ENCODE peak calls at places on chromosomes 4 and X, in six cellular contexts. Z is HT1080, X is mesendoderm, F is tibial nerve, H is A549, A is Right ventricle myocardium superior. O is an unnamed sample.
A peak's percentile ranks its signal among the peaks of the same experiment; 100 is the strongest.

GRCh38 chr4:85964298-85964697 is 395.6 kb downstream of the MAPK10 start:
- DNase-seq in Z (peak; percentile 20), X (no peak), F (no peak), H (peak; percentile 23), A (no peak), O (peak; percentile 4)

GRCh38 chr4:121307441-121308327 is 73.1 kb downstream of the QRFPR start:
- DNase-seq in Z (peak; percentile 48), X (peak; percentile 86), F (no peak), H (peak; percentile 33), A (no peak), O (peak; percentile 63)

GRCh38 chr4:168621806-168622589 is 125.1 kb downstream of the PALLD start:
- DNase-seq in Z (no peak), X (no peak), F (no peak), H (no peak), A (no peak), O (peak; percentile 95)

GRCh38 chr4:76905521-76905920 is 7.6 kb upstream of the SOWAHB start:
- DNase-seq in Z (no peak), X (no peak), F (no peak), H (no peak), A (no peak), O (no peak)

GRCh38 chrX:150525061-150525919 is 43.1 kb upstream of the MTM1 start:
- DNase-seq in Z (no peak), X (no peak), F (no peak), H (no peak), A (peak; percentile 72), O (no peak)

GRCh38 chrX:103446665-103447302 is 70.4 kb downstream of the BEX3 start:
- DNase-seq in Z (no peak), X (peak; percentile 87), F (no peak), H (no peak), A (no peak), O (peak; percentile 68)

GRCh38 chr4:111228396-111228795 is 605.5 kb upstream of the PITX2 start:
- DNase-seq in Z (peak; percentile 59), X (no peak), F (no peak), H (no peak), A (no peak), O (no peak)

GRCh38 chr4:19883841-19884240 is 367.9 kb upstream of the SLIT2 start:
- DNase-seq in Z (no peak), X (no peak), F (no peak), H (no peak), A (no peak), O (no peak)

GRCh38 chr4:153573881-153574807 is 108.0 kb downstream of the TMEM131L start:
- DNase-seq in Z (peak; percentile 70), X (peak; percentile 39), F (peak; percentile 31), H (peak; percentile 51), A (peak; percentile 81), O (peak; percentile 61)

GRCh38 chr4:76804060-76804459 is 93.9 kb downstream of the SOWAHB start:
- DNase-seq in Z (no peak), X (no peak), F (no peak), H (no peak), A (no peak), O (no peak)

GRCh38 chrX:45479835-45480422 is 279.3 kb upstream of the DIPK2B start:
- DNase-seq in Z (peak; percentile 98), X (peak; percentile 28), F (no peak), H (peak; percentile 96), A (no peak), O (peak; percentile 99)

GRCh38 chr4:165096776-165097175 is 15.9 kb downstream of the TMEM192 start:
- DNase-seq in Z (peak; percentile 42), X (peak; percentile 50), F (no peak), H (peak; percentile 14), A (no peak), O (no peak)

GRCh38 chr4:2714071-2714770 is 41.9 kb downstream of the TNIP2 start:
- DNase-seq in Z (no peak), X (peak; percentile 13), F (no peak), H (no peak), A (no peak), O (no peak)

GRCh38 chr4:157271166-157271869 is 50.8 kb downstream of the GRIA2 start:
- DNase-seq in Z (peak; percentile 62), X (peak; percentile 4), F (no peak), H (no peak), A (no peak), O (peak; percentile 84)

O was measured in mammary epithelial cell.